ENCODE peak calls at places on chromosomes 2 and 18, in ten cellular contexts. F is epithelial cell of esophagus, X is GM20000, A is chondrocyte, S is kidney epithelial cell, G is endothelial cell of umbilical vein, E is fibroblast of the aortic adventitia, H is coronary artery, Q is DND-41, O is fibroblast of pulmonary artery. N is an unnamed sample.
A peak's percentile ranks its signal among the peaks of the same experiment; 100 is the strongest.

GRCh38 chr2:127843677-127844076 is 14.3 kb downstream of the POLR2D start:
- DNase-seq in F (no peak), X (no peak), A (no peak), S (no peak), G (no peak), E (no peak), H (no peak), Q (no peak), O (no peak), N (no peak)

GRCh38 chr2:78721302-78722033 is 304.0 kb upstream of the REG3G start:
- DNase-seq in F (no peak), X (no peak), A (no peak), S (no peak), G (no peak), E (no peak), H (no peak), Q (no peak), O (peak; percentile 3), N (no peak)

GRCh38 chr2:145091011-145091744 is 571.3 kb upstream of the ZEB2 start:
- DNase-seq in F (no peak), X (no peak), A (no peak), S (no peak), G (no peak), E (peak; percentile 95), H (no peak), Q (no peak), O (peak; percentile 63), N (no peak)

GRCh38 chr2:46493241-46493970 is 14.0 kb downstream of the TMEM247 start:
- DNase-seq in F (peak; percentile 76), X (peak; percentile 81), A (no peak), S (no peak), G (no peak), E (peak; percentile 50), H (no peak), Q (no peak), O (peak; percentile 69), N (peak; percentile 14)

GRCh38 chr2:39492095-39492590 is 55.1 kb upstream of the MAP4K3 start:
- DNase-seq in F (peak; percentile 96), X (peak; percentile 77), A (no peak), S (peak; percentile 82), G (peak; percentile 58), E (peak; percentile 98), H (no peak), Q (no peak), O (peak; percentile 94), N (peak; percentile 69)

GRCh38 chr2:8229546-8229986 is 452.3 kb upstream of the ID2 start:
- DNase-seq in F (no peak), X (peak; percentile 77), A (no peak), S (peak; percentile 60), G (no peak), E (peak; percentile 84), H (no peak), Q (peak; percentile 96), O (peak; percentile 73), N (peak; percentile 72)

GRCh38 chr2:227407601-227408089 is 19.9 kb upstream of the SCYGR1 start:
- DNase-seq in F (peak; percentile 79), X (no peak), A (no peak), S (no peak), G (no peak), E (no peak), H (no peak), Q (no peak), O (no peak), N (no peak)

GRCh38 chr2:144459937-144460336 is 60.0 kb downstream of the ZEB2 start:
- DNase-seq in F (no peak), X (peak; percentile 9), A (no peak), S (no peak), G (peak; percentile 86), E (peak; percentile 72), H (no peak), Q (no peak), O (peak; percentile 91), N (peak; percentile 56)

GRCh38 chr2:120476141-120476540 is 130.2 kb downstream of the INHBB start:
- DNase-seq in F (peak; percentile 69), X (no peak), A (no peak), S (no peak), G (no peak), E (peak; percentile 13), H (no peak), Q (no peak), O (no peak), N (no peak)

GRCh38 chr2:30235008-30235655 is 3.8 kb downstream of the LBH start:
- DNase-seq in F (peak; percentile 84), X (no peak), A (no peak), S (no peak), G (no peak), E (no peak), H (peak; percentile 69), Q (no peak), O (no peak), N (peak; percentile 85)

GRCh38 chr18:12238861-12239260 is 15.3 kb upstream of the CIDEA start:
- DNase-seq in F (no peak), X (no peak), A (no peak), S (no peak), G (no peak), E (peak; percentile 43), H (no peak), Q (no peak), O (peak; percentile 37), N (no peak)

GRCh38 chr18:31684279-31685096 is at the start of gene B4GALT6:
- DNase-seq in F (peak; percentile 20), X (peak; percentile 85), A (no peak), S (no peak), G (peak; percentile 57), E (no peak), H (no peak), Q (peak; percentile 69), O (peak; percentile 35), N (peak; percentile 36)

GRCh38 chr2:23597687-23598086 is 212.7 kb downstream of the KLHL29 start:
- DNase-seq in F (no peak), X (no peak), A (peak; percentile 52), S (no peak), G (no peak), E (no peak), H (no peak), Q (no peak), O (no peak), N (no peak)

GRCh38 chr2:23595021-23595420 is 210.0 kb downstream of the KLHL29 start:
- DNase-seq in F (no peak), X (no peak), A (peak; percentile 29), S (no peak), G (no peak), E (no peak), H (no peak), Q (no peak), O (no peak), N (no peak)

GRCh38 chr2:23596316-23596885 is 211.4 kb downstream of the KLHL29 start:
- DNase-seq in F (no peak), X (no peak), A (peak; percentile 42), S (no peak), G (no peak), E (no peak), H (no peak), Q (no peak), O (peak; percentile 8), N (no peak)

GRCh38 chr2:23594079-23594494 is 209.1 kb downstream of the KLHL29 start:
- DNase-seq in F (no peak), X (no peak), A (peak; percentile 82), S (no peak), G (no peak), E (no peak), H (no peak), Q (no peak), O (no peak), N (no peak)

GRCh38 chr2:23595601-23596251 is 210.7 kb downstream of the KLHL29 start:
- DNase-seq in F (no peak), X (no peak), A (peak; percentile 77), S (peak; percentile 49), G (no peak), E (peak; percentile 9), H (no peak), Q (no peak), O (peak; percentile 30), N (no peak)
- TF ChIP-seq CTCF in F (no peak), X (no peak), A (peak; percentile 33), S (no peak), G (no peak), E (no peak), H (no peak), Q (no peak), O (no peak), N (no peak)

DNA sequence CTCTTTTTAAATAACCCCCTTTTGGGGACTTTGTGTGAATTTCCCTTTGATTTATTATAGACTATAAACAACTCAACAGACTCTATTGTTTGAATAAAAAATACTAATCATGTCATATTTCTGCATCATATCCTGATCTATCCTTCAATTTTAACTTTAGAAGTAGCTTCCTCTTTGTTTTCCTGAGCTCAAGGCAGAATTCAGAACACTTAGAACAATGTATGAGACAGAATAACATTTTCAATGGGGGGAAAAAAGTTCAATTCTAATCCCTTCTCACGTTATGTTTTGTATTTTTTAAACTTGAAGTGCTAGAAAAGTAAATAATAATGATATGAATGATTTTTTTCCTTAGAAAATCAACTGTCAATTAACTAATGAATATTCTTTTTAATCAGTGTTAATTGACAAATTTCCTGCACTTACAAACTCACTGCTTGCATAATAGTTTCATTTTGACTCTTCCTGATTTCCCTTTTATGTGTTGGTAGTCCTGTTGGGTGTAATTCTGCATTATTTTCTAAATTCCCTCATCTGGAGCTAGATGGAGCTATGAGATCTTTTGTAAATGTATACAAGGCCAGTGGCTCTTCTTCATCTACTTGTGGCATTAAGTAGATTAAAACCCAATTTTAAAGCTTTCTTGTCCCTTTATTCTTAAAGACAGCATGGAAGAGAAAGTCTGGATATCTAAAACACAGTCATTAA is 326.1 kb downstream of the PARD3B start:
- DNase-seq in F (peak; percentile 46), X (no peak), A (no peak), S (peak; percentile 12), G (peak; percentile 87), E (peak; percentile 71), H (no peak), Q (no peak), O (peak; percentile 75), N (no peak)
- TF ChIP-seq CTCF in F (peak; percentile 49), X (no peak), A (peak; percentile 84), S (peak; percentile 39), G (peak; percentile 20), E (peak; percentile 50), H (no peak), Q (peak; percentile 21), O (peak; percentile 54), N (peak; percentile 37)

DNA sequence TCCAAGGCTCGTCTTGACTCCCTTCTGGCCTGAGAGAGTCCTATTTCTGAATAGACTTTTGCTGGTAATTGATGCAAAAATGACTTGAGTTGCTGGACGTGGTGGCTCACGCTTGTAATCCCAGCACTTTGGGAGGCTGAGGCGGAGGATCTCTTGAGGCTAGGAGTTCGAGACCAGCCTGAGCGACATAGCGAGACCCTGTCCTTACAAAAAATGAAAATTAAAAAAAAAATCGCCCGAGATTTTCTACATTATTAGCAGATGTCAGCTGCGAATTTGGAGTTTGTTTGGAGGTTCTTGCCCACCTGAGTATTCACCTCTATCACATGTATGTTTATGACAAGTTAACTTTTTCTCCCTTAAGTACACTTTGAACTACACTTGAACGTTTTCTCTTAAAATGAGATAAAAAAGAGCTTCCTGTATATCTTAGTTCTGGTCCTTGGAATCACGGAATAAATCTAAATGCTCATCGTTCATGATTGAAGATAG is 471 bp upstream of the C2orf42 start:
- DNase-seq in F (no peak), X (no peak), A (no peak), S (no peak), G (no peak), E (no peak), H (no peak), Q (no peak), O (no peak), N (no peak)
- TF ChIP-seq CTCF in F (no peak), X (no peak), A (no peak), S (no peak), G (no peak), E (no peak), H (no peak), Q (no peak), O (no peak), N (no peak)

GRCh38 chr18:75462178-75462832 is 34.8 kb upstream of the SMIM21 start:
- DNase-seq in F (no peak), X (no peak), A (no peak), S (no peak), G (no peak), E (no peak), H (no peak), Q (no peak), O (no peak), N (no peak)
- TF ChIP-seq CTCF in F (no peak), X (no peak), A (no peak), S (no peak), G (no peak), E (no peak), H (no peak), Q (no peak), O (no peak), N (no peak)

N was measured in activated CD8-positive, alpha-beta T cell treated with anti-CD3 and anti-CD28 coated beads for 36 hours.